ENCODE peak calls at places on chromosomes 2 and 18, in ten cellular contexts. One of them, this sample, is unnamed. For H3K9me3, the result is how much of the 10 kb centered on the place peaks cover.

GRCh38 chr2:233085839-233086150 is 25.7 kb downstream of the INPP5D start:
- DNase-seq in AG04450: no peak
- DNase-seq in lower lobe of right lung: no peak
- DNase-seq in heart right ventricle: no peak
- DNase-seq in OCI-LY7: no peak
- DNase-seq in suprapubic skin: peak
- DNase-seq in hepatocyte: no peak
- DNase-seq in CD8-positive, alpha-beta memory T cell: no peak
- DNase-seq in thyroid gland: no peak
- DNase-seq in cardiac muscle cell: no peak
- DNase-seq in this sample: no peak

GRCh38 chr2:40038646-40039045 is 259.6 kb upstream of the THUMPD2 start:
- DNase-seq in AG04450: no peak
- DNase-seq in lower lobe of right lung: no peak
- DNase-seq in heart right ventricle: no peak
- DNase-seq in OCI-LY7: no peak
- DNase-seq in suprapubic skin: no peak
- DNase-seq in hepatocyte: no peak
- DNase-seq in CD8-positive, alpha-beta memory T cell: no peak
- DNase-seq in thyroid gland: no peak
- DNase-seq in cardiac muscle cell: no peak
- DNase-seq in this sample: no peak

GRCh38 chr2:46344696-46345095 is 47.5 kb downstream of the EPAS1 start:
- DNase-seq in AG04450: no peak
- DNase-seq in lower lobe of right lung: no peak
- DNase-seq in heart right ventricle: no peak
- DNase-seq in OCI-LY7: no peak
- DNase-seq in suprapubic skin: no peak
- DNase-seq in hepatocyte: no peak
- DNase-seq in CD8-positive, alpha-beta memory T cell: no peak
- DNase-seq in thyroid gland: no peak
- DNase-seq in cardiac muscle cell: no peak
- DNase-seq in this sample: no peak

GRCh38 chr2:160407393-160408204 is 86.0 kb downstream of the RBMS1 start:
- DNase-seq in AG04450: no peak
- DNase-seq in lower lobe of right lung: peak
- DNase-seq in heart right ventricle: peak
- DNase-seq in OCI-LY7: peak
- DNase-seq in suprapubic skin: peak
- DNase-seq in hepatocyte: peak
- DNase-seq in CD8-positive, alpha-beta memory T cell: peak
- DNase-seq in thyroid gland: peak
- DNase-seq in cardiac muscle cell: peak
- DNase-seq in this sample: peak

GRCh38 chr18:2515908-2516625 is 55.2 kb downstream of the METTL4 start:
- DNase-seq in AG04450: peak
- DNase-seq in lower lobe of right lung: no peak
- DNase-seq in heart right ventricle: no peak
- DNase-seq in OCI-LY7: peak
- DNase-seq in suprapubic skin: no peak
- DNase-seq in hepatocyte: peak
- DNase-seq in CD8-positive, alpha-beta memory T cell: no peak
- DNase-seq in thyroid gland: no peak
- DNase-seq in cardiac muscle cell: peak
- DNase-seq in this sample: peak

GRCh38 chr2:230842473-230842872 is 22.3 kb upstream of the ITM2C start:
- DNase-seq in AG04450: no peak
- DNase-seq in lower lobe of right lung: no peak
- DNase-seq in heart right ventricle: no peak
- DNase-seq in OCI-LY7: no peak
- DNase-seq in suprapubic skin: no peak
- DNase-seq in hepatocyte: no peak
- DNase-seq in CD8-positive, alpha-beta memory T cell: no peak
- DNase-seq in thyroid gland: no peak
- DNase-seq in cardiac muscle cell: no peak
- DNase-seq in this sample: no peak

GRCh38 chr2:222024934-222025890 is 273.6 kb downstream of the PAX3 start:
- DNase-seq in AG04450: no peak
- DNase-seq in lower lobe of right lung: no peak
- DNase-seq in heart right ventricle: no peak
- DNase-seq in OCI-LY7: peak
- DNase-seq in suprapubic skin: no peak
- DNase-seq in hepatocyte: peak
- DNase-seq in CD8-positive, alpha-beta memory T cell: no peak
- DNase-seq in thyroid gland: no peak
- DNase-seq in cardiac muscle cell: peak
- DNase-seq in this sample: peak

GRCh38 chr2:239911630-239912071 is 113.5 kb downstream of the NDUFA10 start:
- DNase-seq in AG04450: no peak
- DNase-seq in lower lobe of right lung: peak
- DNase-seq in heart right ventricle: no peak
- DNase-seq in OCI-LY7: no peak
- DNase-seq in suprapubic skin: no peak
- DNase-seq in hepatocyte: no peak
- DNase-seq in CD8-positive, alpha-beta memory T cell: no peak
- DNase-seq in thyroid gland: no peak
- DNase-seq in cardiac muscle cell: no peak
- DNase-seq in this sample: no peak

GRCh38 chr2:150188177-150188576 is 299.3 kb downstream of the RND3 start:
- DNase-seq in AG04450: no peak
- DNase-seq in lower lobe of right lung: no peak
- DNase-seq in heart right ventricle: no peak
- DNase-seq in OCI-LY7: no peak
- DNase-seq in suprapubic skin: no peak
- DNase-seq in hepatocyte: no peak
- DNase-seq in CD8-positive, alpha-beta memory T cell: no peak
- DNase-seq in thyroid gland: no peak
- DNase-seq in cardiac muscle cell: no peak
- DNase-seq in this sample: peak

GRCh38 chr2:73257425-73258125 is 23.5 kb downstream of the CCT7 start:
- DNase-seq in AG04450: no peak
- DNase-seq in lower lobe of right lung: peak
- DNase-seq in heart right ventricle: no peak
- DNase-seq in OCI-LY7: no peak
- DNase-seq in suprapubic skin: peak
- DNase-seq in hepatocyte: no peak
- DNase-seq in CD8-positive, alpha-beta memory T cell: no peak
- DNase-seq in thyroid gland: no peak
- DNase-seq in cardiac muscle cell: no peak
- DNase-seq in this sample: no peak

GRCh38 chr2:25374827-25375226 is 33.1 kb upstream of the DNMT3A start:
- DNase-seq in AG04450: no peak
- DNase-seq in lower lobe of right lung: no peak
- DNase-seq in heart right ventricle: no peak
- DNase-seq in OCI-LY7: no peak
- DNase-seq in suprapubic skin: no peak
- DNase-seq in hepatocyte: no peak
- DNase-seq in CD8-positive, alpha-beta memory T cell: no peak
- DNase-seq in thyroid gland: no peak
- DNase-seq in cardiac muscle cell: no peak
- DNase-seq in this sample: no peak

GRCh38 chr18:33821503-33821902 is 243.5 kb downstream of the ASXL3 start:
- DNase-seq in AG04450: no peak
- DNase-seq in lower lobe of right lung: no peak
- DNase-seq in heart right ventricle: no peak
- DNase-seq in OCI-LY7: no peak
- DNase-seq in suprapubic skin: no peak
- DNase-seq in hepatocyte: peak
- DNase-seq in CD8-positive, alpha-beta memory T cell: no peak
- DNase-seq in thyroid gland: no peak
- DNase-seq in cardiac muscle cell: peak
- DNase-seq in this sample: peak

GRCh38 chr2:136916131-136916530 is 150.8 kb downstream of the THSD7B start:
- DNase-seq in AG04450: no peak
- DNase-seq in lower lobe of right lung: no peak
- DNase-seq in heart right ventricle: no peak
- DNase-seq in OCI-LY7: no peak
- DNase-seq in suprapubic skin: no peak
- DNase-seq in hepatocyte: no peak
- DNase-seq in CD8-positive, alpha-beta memory T cell: no peak
- DNase-seq in thyroid gland: no peak
- DNase-seq in cardiac muscle cell: no peak
- DNase-seq in this sample: no peak

GRCh38 chr2:136917281-136917680 is 151.9 kb downstream of the THSD7B start:
- DNase-seq in AG04450: no peak
- DNase-seq in lower lobe of right lung: no peak
- DNase-seq in heart right ventricle: no peak
- DNase-seq in OCI-LY7: no peak
- DNase-seq in suprapubic skin: no peak
- DNase-seq in hepatocyte: no peak
- DNase-seq in CD8-positive, alpha-beta memory T cell: no peak
- DNase-seq in thyroid gland: no peak
- DNase-seq in cardiac muscle cell: no peak
- DNase-seq in this sample: no peak

GRCh38 chr2:136920652-136921333 is 155.4 kb downstream of the THSD7B start:
- DNase-seq in AG04450: no peak
- DNase-seq in lower lobe of right lung: no peak
- DNase-seq in heart right ventricle: peak
- DNase-seq in OCI-LY7: no peak
- DNase-seq in suprapubic skin: no peak
- DNase-seq in hepatocyte: peak
- DNase-seq in CD8-positive, alpha-beta memory T cell: no peak
- DNase-seq in thyroid gland: no peak
- DNase-seq in cardiac muscle cell: no peak
- DNase-seq in this sample: no peak

DNA sequence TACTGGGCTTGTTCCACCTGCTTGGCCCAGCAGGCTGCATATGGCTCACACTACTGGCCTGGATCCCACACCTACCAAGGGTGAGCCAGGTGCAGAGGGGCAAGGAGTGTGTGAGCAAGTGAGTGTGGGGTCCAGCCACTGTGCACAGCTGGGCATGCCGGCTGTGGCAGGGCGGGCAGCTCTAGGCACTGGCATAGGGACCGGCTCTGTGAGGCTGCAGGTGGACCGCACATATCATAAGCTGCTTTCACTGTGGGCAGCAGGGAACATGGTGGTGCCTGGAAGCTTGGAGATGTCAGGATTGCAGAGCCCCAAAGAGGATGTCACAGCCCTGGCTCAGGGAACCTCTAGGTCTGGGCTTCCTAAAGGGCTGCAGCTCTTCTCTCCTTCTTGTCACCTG is 154.3 kb downstream of the THSD7B start:
- DNase-seq in AG04450: no peak
- DNase-seq in lower lobe of right lung: no peak
- DNase-seq in heart right ventricle: no peak
- DNase-seq in OCI-LY7: no peak
- DNase-seq in suprapubic skin: no peak
- DNase-seq in hepatocyte: no peak
- DNase-seq in CD8-positive, alpha-beta memory T cell: no peak
- DNase-seq in thyroid gland: no peak
- DNase-seq in cardiac muscle cell: no peak
- DNase-seq in this sample: no peak
- H3K9me3 ChIP-seq in AG04450: under half
- H3K9me3 ChIP-seq in lower lobe of right lung: under half
- H3K9me3 ChIP-seq in heart right ventricle: under half
- H3K9me3 ChIP-seq in OCI-LY7: under half
- H3K9me3 ChIP-seq in suprapubic skin: under half
- H3K9me3 ChIP-seq in hepatocyte: under half
- H3K9me3 ChIP-seq in CD8-positive, alpha-beta memory T cell: under half
- H3K9me3 ChIP-seq in thyroid gland: under half
- H3K9me3 ChIP-seq in cardiac muscle cell: under half
- H3K9me3 ChIP-seq in this sample: under half

DNA sequence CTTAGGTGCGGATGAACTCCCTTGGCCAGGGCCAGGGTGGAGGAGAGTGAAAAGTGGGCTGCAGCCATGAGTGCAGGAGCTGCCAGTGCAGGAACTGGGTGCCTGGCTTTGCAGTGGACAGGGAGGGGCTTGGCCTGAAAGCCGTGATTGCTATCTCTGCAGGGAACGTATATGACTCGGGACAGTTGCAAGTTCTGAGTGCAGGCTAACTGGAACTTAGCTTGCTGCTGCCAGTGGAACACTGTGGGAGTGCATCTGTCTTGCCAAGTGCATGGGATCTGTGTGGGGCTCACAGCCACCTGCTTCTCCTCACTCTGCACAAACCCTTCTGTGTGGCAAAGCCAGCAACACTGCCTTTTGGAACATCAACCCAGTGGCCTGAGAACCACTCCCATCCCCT is 36.9 kb downstream of the FLACC1 start:
- DNase-seq in AG04450: no peak
- DNase-seq in lower lobe of right lung: no peak
- DNase-seq in heart right ventricle: no peak
- DNase-seq in OCI-LY7: no peak
- DNase-seq in suprapubic skin: no peak
- DNase-seq in hepatocyte: no peak
- DNase-seq in CD8-positive, alpha-beta memory T cell: no peak
- DNase-seq in thyroid gland: no peak
- DNase-seq in cardiac muscle cell: no peak
- DNase-seq in this sample: no peak
- H3K9me3 ChIP-seq in AG04450: under half
- H3K9me3 ChIP-seq in lower lobe of right lung: under half
- H3K9me3 ChIP-seq in heart right ventricle: under half
- H3K9me3 ChIP-seq in OCI-LY7: under half
- H3K9me3 ChIP-seq in suprapubic skin: under half
- H3K9me3 ChIP-seq in hepatocyte: under half
- H3K9me3 ChIP-seq in CD8-positive, alpha-beta memory T cell: under half
- H3K9me3 ChIP-seq in thyroid gland: under half
- H3K9me3 ChIP-seq in cardiac muscle cell: under half
- H3K9me3 ChIP-seq in this sample: under half

DNA sequence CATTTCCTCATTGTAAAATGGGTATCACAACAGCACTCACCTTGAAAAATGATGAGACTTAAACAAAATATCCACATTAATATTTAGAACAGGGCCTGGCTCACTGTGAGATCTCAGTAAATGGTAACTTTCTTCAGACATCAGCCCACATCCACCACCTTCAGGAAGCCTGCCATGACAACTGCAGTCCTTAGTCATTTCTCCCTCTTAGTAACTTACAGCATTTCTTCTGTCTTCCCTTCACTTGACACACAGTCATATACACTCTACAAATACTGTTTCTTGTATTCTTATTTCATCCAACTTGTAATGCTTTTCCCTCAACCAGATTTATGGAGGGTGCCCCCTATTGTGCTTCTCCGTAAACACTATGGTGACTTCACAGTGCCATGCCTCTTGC is 263.0 kb downstream of the ZNF516 start:
- DNase-seq in AG04450: no peak
- DNase-seq in lower lobe of right lung: no peak
- DNase-seq in heart right ventricle: no peak
- DNase-seq in OCI-LY7: no peak
- DNase-seq in suprapubic skin: no peak
- DNase-seq in hepatocyte: no peak
- DNase-seq in CD8-positive, alpha-beta memory T cell: no peak
- DNase-seq in thyroid gland: no peak
- DNase-seq in cardiac muscle cell: no peak
- DNase-seq in this sample: no peak
- H3K9me3 ChIP-seq in AG04450: under half
- H3K9me3 ChIP-seq in lower lobe of right lung: under half
- H3K9me3 ChIP-seq in heart right ventricle: under half
- H3K9me3 ChIP-seq in OCI-LY7: under half
- H3K9me3 ChIP-seq in suprapubic skin: under half
- H3K9me3 ChIP-seq in hepatocyte: under half
- H3K9me3 ChIP-seq in CD8-positive, alpha-beta memory T cell: under half
- H3K9me3 ChIP-seq in thyroid gland: under half
- H3K9me3 ChIP-seq in cardiac muscle cell: under half
- H3K9me3 ChIP-seq in this sample: under half

DNA sequence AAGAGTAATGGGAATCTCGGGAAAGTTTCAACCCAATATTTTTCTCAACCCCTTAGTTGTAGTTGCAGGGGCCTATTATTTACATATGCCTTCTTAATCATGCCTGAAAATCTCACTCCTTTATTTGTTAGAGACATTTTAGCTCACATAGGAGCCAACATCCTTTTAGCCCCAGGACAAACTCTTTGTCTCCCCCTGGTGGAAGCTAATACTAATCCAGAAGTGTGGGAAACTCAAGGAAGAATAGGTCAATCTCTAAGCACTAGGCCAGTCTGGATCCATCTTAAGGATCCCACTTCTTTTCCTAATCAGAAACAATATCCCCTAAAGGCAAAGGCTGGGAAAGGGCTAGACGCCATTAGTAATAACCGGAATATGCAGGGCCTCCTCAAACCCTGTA is 550.9 kb upstream of the PKDCC start:
- DNase-seq in AG04450: no peak
- DNase-seq in lower lobe of right lung: no peak
- DNase-seq in heart right ventricle: no peak
- DNase-seq in OCI-LY7: peak
- DNase-seq in suprapubic skin: no peak
- DNase-seq in hepatocyte: no peak
- DNase-seq in CD8-positive, alpha-beta memory T cell: no peak
- DNase-seq in thyroid gland: no peak
- DNase-seq in cardiac muscle cell: no peak
- DNase-seq in this sample: peak
- H3K9me3 ChIP-seq in AG04450: under half
- H3K9me3 ChIP-seq in lower lobe of right lung: under half
- H3K9me3 ChIP-seq in heart right ventricle: half or more
- H3K9me3 ChIP-seq in OCI-LY7: under half
- H3K9me3 ChIP-seq in suprapubic skin: under half
- H3K9me3 ChIP-seq in hepatocyte: under half
- H3K9me3 ChIP-seq in CD8-positive, alpha-beta memory T cell: under half
- H3K9me3 ChIP-seq in thyroid gland: under half
- H3K9me3 ChIP-seq in cardiac muscle cell: under half
- H3K9me3 ChIP-seq in this sample: under half

This sample was measured in PC-3.